ENCODE peak calls at places on chromosomes 16 and 17, in ten cellular contexts. R, I, F, V, T, L, J, S, U and X are unnamed samples.

GRCh38 chr16:27511657-27512056 is 38.1 kb downstream of the GTF3C1 start:
- DNase-seq in V (no peak), R (no peak), F (no peak), I (no peak), J (peak; percentile 9), T (no peak), U (no peak), L (no peak), S (no peak), X (no peak)

GRCh38 chr17:54745862-54746261 is 154.8 kb upstream of the TOM1L1 start:
- DNase-seq in L (no peak), F (no peak), S (no peak), V (no peak), J (no peak), T (no peak), U (no peak), R (no peak), I (no peak), X (no peak)

GRCh38 chr17:75763613-75764416 is 1.2 kb downstream of the GALK1 start:
- DNase-seq in F (no peak), L (no peak), S (no peak), U (peak; percentile 67), J (no peak), I (no peak), T (peak; percentile 41), R (no peak), V (no peak), X (no peak)

GRCh38 chr16:57071840-57072541 is 20.4 kb upstream of the CPNE2 start:
- DNase-seq in L (no peak), F (no peak), I (no peak), R (no peak), T (no peak), V (no peak), J (no peak), S (no peak), U (peak; percentile 12), X (peak; percentile 70)

GRCh38 chr16:31508706-31509523 is 724 bp upstream of the RUSF1 start:
- DNase-seq in T (no peak), F (no peak), V (no peak), S (no peak), J (no peak), R (no peak), U (peak; percentile 36), L (no peak), I (no peak), X (no peak)

GRCh38 chr17:67156269-67157199 is 88.5 kb downstream of the HELZ start:
- DNase-seq in L (peak; percentile 76), V (no peak), R (no peak), U (no peak), I (no peak), T (no peak), S (no peak), J (no peak), F (peak; percentile 22), X (peak; percentile 17)

GRCh38 chr17:74361613-74362391 is at the start of gene BTBD17:
- DNase-seq in U (peak; percentile 25), V (peak; percentile 23), J (peak; percentile 63), R (peak; percentile 18), I (peak; percentile 82), F (peak; percentile 84), S (no peak), L (no peak), T (peak; percentile 66), X (no peak)

GRCh38 chr16:89996178-89996489 is 23.1 kb downstream of the DBNDD1 start:
- DNase-seq in L (no peak), U (no peak), S (no peak), V (no peak), T (no peak), J (no peak), F (no peak), I (no peak), R (no peak), X (no peak)